ENCODE peak calls at places on chromosomes 7 and 10, in seven cellular contexts. One of them, this sample, is unnamed.

GRCh38 chr7:128827971-128828711 is 2.1 kb upstream of the FLNC start:
- DNase-seq in NT2/D1: no peak
- DNase-seq in hepatocyte: peak
- DNase-seq in activated CD4-positive, alpha-beta T cell treated with anti-CD3 and anti-CD28 coated beads for 48 hours: no peak
- DNase-seq in GM23248: peak
- DNase-seq in A172: peak
- DNase-seq in cardiac muscle cell: peak
- DNase-seq in this sample: no peak

GRCh38 chr10:29634764-29635625 is at the start of gene SVIL:
- DNase-seq in NT2/D1: no peak
- DNase-seq in hepatocyte: peak
- DNase-seq in activated CD4-positive, alpha-beta T cell treated with anti-CD3 and anti-CD28 coated beads for 48 hours: no peak
- DNase-seq in GM23248: peak
- DNase-seq in A172: no peak
- DNase-seq in cardiac muscle cell: peak
- DNase-seq in this sample: no peak

GRCh38 chr10:72588266-72588665 is 37.6 kb downstream of the MICU1 start:
- DNase-seq in NT2/D1: no peak
- DNase-seq in hepatocyte: no peak
- DNase-seq in activated CD4-positive, alpha-beta T cell treated with anti-CD3 and anti-CD28 coated beads for 48 hours: no peak
- DNase-seq in GM23248: no peak
- DNase-seq in A172: no peak
- DNase-seq in cardiac muscle cell: no peak
- DNase-seq in this sample: no peak

GRCh38 chr7:5776894-5777645 is 4.4 kb downstream of the RNF216 start:
- DNase-seq in NT2/D1: no peak
- DNase-seq in hepatocyte: no peak
- DNase-seq in activated CD4-positive, alpha-beta T cell treated with anti-CD3 and anti-CD28 coated beads for 48 hours: peak
- DNase-seq in GM23248: no peak
- DNase-seq in A172: no peak
- DNase-seq in cardiac muscle cell: no peak
- DNase-seq in this sample: peak

GRCh38 chr10:31771345-31771831 is 157.2 kb downstream of the ARHGAP12 start:
- DNase-seq in NT2/D1: no peak
- DNase-seq in hepatocyte: peak
- DNase-seq in activated CD4-positive, alpha-beta T cell treated with anti-CD3 and anti-CD28 coated beads for 48 hours: no peak
- DNase-seq in GM23248: peak
- DNase-seq in A172: no peak
- DNase-seq in cardiac muscle cell: peak
- DNase-seq in this sample: no peak

GRCh38 chr10:86197166-86197790 is 169.3 kb downstream of the GRID1 start:
- DNase-seq in NT2/D1: no peak
- DNase-seq in hepatocyte: no peak
- DNase-seq in activated CD4-positive, alpha-beta T cell treated with anti-CD3 and anti-CD28 coated beads for 48 hours: no peak
- DNase-seq in GM23248: no peak
- DNase-seq in A172: no peak
- DNase-seq in cardiac muscle cell: no peak
- DNase-seq in this sample: no peak

GRCh38 chr10:84427903-84428650 is 99.7 kb downstream of the CCSER2 start:
- DNase-seq in NT2/D1: no peak
- DNase-seq in hepatocyte: no peak
- DNase-seq in activated CD4-positive, alpha-beta T cell treated with anti-CD3 and anti-CD28 coated beads for 48 hours: no peak
- DNase-seq in GM23248: no peak
- DNase-seq in A172: no peak
- DNase-seq in cardiac muscle cell: peak
- DNase-seq in this sample: no peak

GRCh38 chr7:12174931-12175330 is 36.2 kb upstream of the TMEM106B start:
- DNase-seq in NT2/D1: no peak
- DNase-seq in hepatocyte: no peak
- DNase-seq in activated CD4-positive, alpha-beta T cell treated with anti-CD3 and anti-CD28 coated beads for 48 hours: no peak
- DNase-seq in GM23248: no peak
- DNase-seq in A172: peak
- DNase-seq in cardiac muscle cell: no peak
- DNase-seq in this sample: no peak

GRCh38 chr10:121373411-121373810 is 224.8 kb downstream of the FGFR2 start:
- DNase-seq in NT2/D1: no peak
- DNase-seq in hepatocyte: no peak
- DNase-seq in activated CD4-positive, alpha-beta T cell treated with anti-CD3 and anti-CD28 coated beads for 48 hours: no peak
- DNase-seq in GM23248: no peak
- DNase-seq in A172: no peak
- DNase-seq in cardiac muscle cell: no peak
- DNase-seq in this sample: no peak

GRCh38 chr7:149004405-149005370 is 23.6 kb downstream of the PDIA4 start:
- DNase-seq in NT2/D1: no peak
- DNase-seq in hepatocyte: no peak
- DNase-seq in activated CD4-positive, alpha-beta T cell treated with anti-CD3 and anti-CD28 coated beads for 48 hours: no peak
- DNase-seq in GM23248: no peak
- DNase-seq in A172: no peak
- DNase-seq in cardiac muscle cell: no peak
- DNase-seq in this sample: no peak

GRCh38 chr10:90983940-90984549 is 63.2 kb upstream of the ANKRD1 start:
- DNase-seq in NT2/D1: no peak
- DNase-seq in hepatocyte: no peak
- DNase-seq in activated CD4-positive, alpha-beta T cell treated with anti-CD3 and anti-CD28 coated beads for 48 hours: no peak
- DNase-seq in GM23248: no peak
- DNase-seq in A172: no peak
- DNase-seq in cardiac muscle cell: no peak
- DNase-seq in this sample: no peak

GRCh38 chr10:99339077-99339476 is 9.9 kb downstream of the CNNM1 start:
- DNase-seq in NT2/D1: no peak
- DNase-seq in hepatocyte: no peak
- DNase-seq in activated CD4-positive, alpha-beta T cell treated with anti-CD3 and anti-CD28 coated beads for 48 hours: no peak
- DNase-seq in GM23248: peak
- DNase-seq in A172: peak
- DNase-seq in cardiac muscle cell: no peak
- DNase-seq in this sample: no peak

GRCh38 chr10:72285972-72286521 is 12.3 kb downstream of the DDIT4 start:
- DNase-seq in NT2/D1: no peak
- DNase-seq in hepatocyte: no peak
- DNase-seq in activated CD4-positive, alpha-beta T cell treated with anti-CD3 and anti-CD28 coated beads for 48 hours: no peak
- DNase-seq in GM23248: no peak
- DNase-seq in A172: no peak
- DNase-seq in cardiac muscle cell: no peak
- DNase-seq in this sample: no peak

GRCh38 chr7:27160147-27160545 is 3.7 kb upstream of the HOXA7 start:
- DNase-seq in NT2/D1: no peak
- DNase-seq in hepatocyte: peak
- DNase-seq in activated CD4-positive, alpha-beta T cell treated with anti-CD3 and anti-CD28 coated beads for 48 hours: no peak
- DNase-seq in GM23248: no peak
- DNase-seq in A172: no peak
- DNase-seq in cardiac muscle cell: no peak
- DNase-seq in this sample: no peak

GRCh38 chr7:116782177-116782711 is 80.1 kb upstream of the CAPZA2 start:
- DNase-seq in NT2/D1: peak
- DNase-seq in hepatocyte: no peak
- DNase-seq in activated CD4-positive, alpha-beta T cell treated with anti-CD3 and anti-CD28 coated beads for 48 hours: no peak
- DNase-seq in GM23248: peak
- DNase-seq in A172: no peak
- DNase-seq in cardiac muscle cell: peak
- DNase-seq in this sample: no peak

GRCh38 chr10:35910234-35910633 is 268.1 kb upstream of the FZD8 start:
- DNase-seq in NT2/D1: no peak
- DNase-seq in hepatocyte: no peak
- DNase-seq in activated CD4-positive, alpha-beta T cell treated with anti-CD3 and anti-CD28 coated beads for 48 hours: no peak
- DNase-seq in GM23248: peak
- DNase-seq in A172: peak
- DNase-seq in cardiac muscle cell: peak
- DNase-seq in this sample: no peak

GRCh38 chr7:27220440-27220955 is 20.6 kb upstream of the HOXA13 start:
- DNase-seq in NT2/D1: no peak
- DNase-seq in hepatocyte: no peak
- DNase-seq in activated CD4-positive, alpha-beta T cell treated with anti-CD3 and anti-CD28 coated beads for 48 hours: no peak
- DNase-seq in GM23248: no peak
- DNase-seq in A172: no peak
- DNase-seq in cardiac muscle cell: no peak
- DNase-seq in this sample: no peak

GRCh38 chr10:89588671-89589070 is 53.3 kb upstream of the SLC16A12 start:
- DNase-seq in NT2/D1: no peak
- DNase-seq in hepatocyte: no peak
- DNase-seq in activated CD4-positive, alpha-beta T cell treated with anti-CD3 and anti-CD28 coated beads for 48 hours: no peak
- DNase-seq in GM23248: no peak
- DNase-seq in A172: no peak
- DNase-seq in cardiac muscle cell: peak
- DNase-seq in this sample: no peak

GRCh38 chr10:90742189-90742588 is 115.7 kb downstream of the HTR7 start:
- DNase-seq in NT2/D1: no peak
- DNase-seq in hepatocyte: no peak
- DNase-seq in activated CD4-positive, alpha-beta T cell treated with anti-CD3 and anti-CD28 coated beads for 48 hours: no peak
- DNase-seq in GM23248: peak
- DNase-seq in A172: peak
- DNase-seq in cardiac muscle cell: peak
- DNase-seq in this sample: no peak

GRCh38 chr7:94374721-94375120 is 20.0 kb upstream of the COL1A2 start:
- DNase-seq in NT2/D1: no peak
- DNase-seq in hepatocyte: no peak
- DNase-seq in activated CD4-positive, alpha-beta T cell treated with anti-CD3 and anti-CD28 coated beads for 48 hours: no peak
- DNase-seq in GM23248: peak
- DNase-seq in A172: peak
- DNase-seq in cardiac muscle cell: peak
- DNase-seq in this sample: no peak

GRCh38 chr10:74293686-74294365 is 142.8 kb downstream of the ADK start:
- DNase-seq in NT2/D1: no peak
- DNase-seq in hepatocyte: peak
- DNase-seq in activated CD4-positive, alpha-beta T cell treated with anti-CD3 and anti-CD28 coated beads for 48 hours: no peak
- DNase-seq in GM23248: peak
- DNase-seq in A172: peak
- DNase-seq in cardiac muscle cell: peak
- DNase-seq in this sample: no peak

GRCh38 chr10:44244745-44245600 is 139.9 kb downstream of the CXCL12 start:
- DNase-seq in NT2/D1: no peak
- DNase-seq in hepatocyte: no peak
- DNase-seq in activated CD4-positive, alpha-beta T cell treated with anti-CD3 and anti-CD28 coated beads for 48 hours: no peak
- DNase-seq in GM23248: peak
- DNase-seq in A172: no peak
- DNase-seq in cardiac muscle cell: no peak
- DNase-seq in this sample: no peak

GRCh38 chr7:106273009-106273695 is 11.6 kb downstream of the NAMPT start:
- DNase-seq in NT2/D1: no peak
- DNase-seq in hepatocyte: no peak
- DNase-seq in activated CD4-positive, alpha-beta T cell treated with anti-CD3 and anti-CD28 coated beads for 48 hours: no peak
- DNase-seq in GM23248: no peak
- DNase-seq in A172: no peak
- DNase-seq in cardiac muscle cell: no peak
- DNase-seq in this sample: no peak

GRCh38 chr7:148701414-148701813 is 2.7 kb downstream of the CUL1 start:
- DNase-seq in NT2/D1: no peak
- DNase-seq in hepatocyte: no peak
- DNase-seq in activated CD4-positive, alpha-beta T cell treated with anti-CD3 and anti-CD28 coated beads for 48 hours: no peak
- DNase-seq in GM23248: peak
- DNase-seq in A172: no peak
- DNase-seq in cardiac muscle cell: peak
- DNase-seq in this sample: no peak

GRCh38 chr7:121428857-121429489 is 32.9 kb upstream of the FAM3C start:
- DNase-seq in NT2/D1: no peak
- DNase-seq in hepatocyte: no peak
- DNase-seq in activated CD4-positive, alpha-beta T cell treated with anti-CD3 and anti-CD28 coated beads for 48 hours: no peak
- DNase-seq in GM23248: peak
- DNase-seq in A172: no peak
- DNase-seq in cardiac muscle cell: peak
- DNase-seq in this sample: no peak

GRCh38 chr7:58316-58715 is 134.1 kb upstream of the FAM20C start:
- DNase-seq in NT2/D1: no peak
- DNase-seq in hepatocyte: no peak
- DNase-seq in activated CD4-positive, alpha-beta T cell treated with anti-CD3 and anti-CD28 coated beads for 48 hours: no peak
- DNase-seq in GM23248: no peak
- DNase-seq in A172: no peak
- DNase-seq in cardiac muscle cell: no peak
- DNase-seq in this sample: no peak

GRCh38 chr7:55117286-55117685 is 98.5 kb downstream of the EGFR start:
- DNase-seq in NT2/D1: no peak
- DNase-seq in hepatocyte: no peak
- DNase-seq in activated CD4-positive, alpha-beta T cell treated with anti-CD3 and anti-CD28 coated beads for 48 hours: no peak
- DNase-seq in GM23248: no peak
- DNase-seq in A172: no peak
- DNase-seq in cardiac muscle cell: no peak
- DNase-seq in this sample: no peak

GRCh38 chr10:126097558-126098215 is 201.3 kb downstream of the FANK1 start:
- DNase-seq in NT2/D1: no peak
- DNase-seq in hepatocyte: no peak
- DNase-seq in activated CD4-positive, alpha-beta T cell treated with anti-CD3 and anti-CD28 coated beads for 48 hours: no peak
- DNase-seq in GM23248: no peak
- DNase-seq in A172: no peak
- DNase-seq in cardiac muscle cell: no peak
- DNase-seq in this sample: no peak

GRCh38 chr10:15725603-15726002 is 5.9 kb upstream of the ITGA8 start:
- DNase-seq in NT2/D1: no peak
- DNase-seq in hepatocyte: peak
- DNase-seq in activated CD4-positive, alpha-beta T cell treated with anti-CD3 and anti-CD28 coated beads for 48 hours: no peak
- DNase-seq in GM23248: peak
- DNase-seq in A172: peak
- DNase-seq in cardiac muscle cell: peak
- DNase-seq in this sample: no peak

GRCh38 chr10:126504051-126504760 is 115.9 kb upstream of the ADAM12 start:
- DNase-seq in NT2/D1: peak
- DNase-seq in hepatocyte: peak
- DNase-seq in activated CD4-positive, alpha-beta T cell treated with anti-CD3 and anti-CD28 coated beads for 48 hours: peak
- DNase-seq in GM23248: peak
- DNase-seq in A172: peak
- DNase-seq in cardiac muscle cell: peak
- DNase-seq in this sample: no peak

GRCh38 chr10:78139336-78139735 is 105.7 kb downstream of the RPS24 start:
- DNase-seq in NT2/D1: no peak
- DNase-seq in hepatocyte: peak
- DNase-seq in activated CD4-positive, alpha-beta T cell treated with anti-CD3 and anti-CD28 coated beads for 48 hours: no peak
- DNase-seq in GM23248: no peak
- DNase-seq in A172: no peak
- DNase-seq in cardiac muscle cell: no peak
- DNase-seq in this sample: no peak

GRCh38 chr10:55500931-55501559 is 700.0 kb upstream of the PCDH15 start:
- DNase-seq in NT2/D1: peak
- DNase-seq in hepatocyte: peak
- DNase-seq in activated CD4-positive, alpha-beta T cell treated with anti-CD3 and anti-CD28 coated beads for 48 hours: peak
- DNase-seq in GM23248: peak
- DNase-seq in A172: peak
- DNase-seq in cardiac muscle cell: peak
- DNase-seq in this sample: no peak

GRCh38 chr7:47091141-47091540 is 490.8 kb downstream of the TNS3 start:
- DNase-seq in NT2/D1: no peak
- DNase-seq in hepatocyte: no peak
- DNase-seq in activated CD4-positive, alpha-beta T cell treated with anti-CD3 and anti-CD28 coated beads for 48 hours: no peak
- DNase-seq in GM23248: peak
- DNase-seq in A172: no peak
- DNase-seq in cardiac muscle cell: no peak
- DNase-seq in this sample: no peak

GRCh38 chr7:24283900-24284698 is at the start of gene NPY:
- DNase-seq in NT2/D1: no peak
- DNase-seq in hepatocyte: no peak
- DNase-seq in activated CD4-positive, alpha-beta T cell treated with anti-CD3 and anti-CD28 coated beads for 48 hours: peak
- DNase-seq in GM23248: no peak
- DNase-seq in A172: no peak
- DNase-seq in cardiac muscle cell: no peak
- DNase-seq in this sample: peak

GRCh38 chr7:151491859-151492258 is 27.8 kb downstream of the RHEB start:
- DNase-seq in NT2/D1: no peak
- DNase-seq in hepatocyte: peak
- DNase-seq in activated CD4-positive, alpha-beta T cell treated with anti-CD3 and anti-CD28 coated beads for 48 hours: no peak
- DNase-seq in GM23248: peak
- DNase-seq in A172: peak
- DNase-seq in cardiac muscle cell: peak
- DNase-seq in this sample: no peak

GRCh38 chr7:106050002-106050742 is 61.9 kb downstream of the SYPL1 start:
- DNase-seq in NT2/D1: peak
- DNase-seq in hepatocyte: peak
- DNase-seq in activated CD4-positive, alpha-beta T cell treated with anti-CD3 and anti-CD28 coated beads for 48 hours: no peak
- DNase-seq in GM23248: peak
- DNase-seq in A172: no peak
- DNase-seq in cardiac muscle cell: peak
- DNase-seq in this sample: no peak

GRCh38 chr7:157006205-157006747 is 4.2 kb downstream of the MNX1 start:
- DNase-seq in NT2/D1: no peak
- DNase-seq in hepatocyte: no peak
- DNase-seq in activated CD4-positive, alpha-beta T cell treated with anti-CD3 and anti-CD28 coated beads for 48 hours: no peak
- DNase-seq in GM23248: no peak
- DNase-seq in A172: no peak
- DNase-seq in cardiac muscle cell: no peak
- DNase-seq in this sample: no peak

GRCh38 chr7:4058158-4058557 is 623.9 kb upstream of the FOXK1 start:
- DNase-seq in NT2/D1: no peak
- DNase-seq in hepatocyte: no peak
- DNase-seq in activated CD4-positive, alpha-beta T cell treated with anti-CD3 and anti-CD28 coated beads for 48 hours: no peak
- DNase-seq in GM23248: no peak
- DNase-seq in A172: peak
- DNase-seq in cardiac muscle cell: no peak
- DNase-seq in this sample: no peak

This sample was measured in activated CD4-positive, alpha-beta memory T cell treated with anti-CD3 and anti-CD28 coated beads for 36 hours.